ENCODE peak calls at places on chromosomes 12 and 14, in nine cellular contexts. S is PC-3, W is PC-9, M is Peyer's patch, P is heart right ventricle, E is MM.1S, Q is spleen, Y is GM12878, B is breast epithelium. K is an unnamed sample.

GRCh38 chr12:42284876-42285275 is 41.0 kb downstream of the ZCRB1 start:
- DNase-seq in P (no peak), Q (no peak), Y (no peak), S (peak; percentile 41), B (no peak), W (no peak), E (no peak), M (no peak), K (no peak)

GRCh38 chr14:84937044-84937443 is 592.9 kb upstream of the FLRT2 start:
- DNase-seq in B (no peak), S (no peak), Y (no peak), M (no peak), Q (no peak), P (no peak), W (no peak), E (no peak), K (no peak)

GRCh38 chr12:690466-690865 is 27.2 kb upstream of the NINJ2 start:
- DNase-seq in E (no peak), S (no peak), Y (no peak), B (no peak), Q (no peak), W (no peak), M (no peak), P (peak; percentile 19), K (no peak)

GRCh38 chr12:68280240-68280639 is 26.8 kb upstream of the IL22 start:
- DNase-seq in Q (no peak), B (no peak), S (no peak), P (no peak), W (no peak), M (no peak), E (no peak), Y (no peak), K (no peak)

GRCh38 chr12:99619389-99620158 is 28.0 kb upstream of the GARIN6 start:
- DNase-seq in E (peak; percentile 66), W (peak; percentile 36), Y (no peak), S (peak; percentile 72), P (no peak), B (no peak), Q (no peak), M (no peak), K (no peak)

GRCh38 chr12:116551952-116552749 is 7.0 kb upstream of the MAP1LC3B2 start:
- DNase-seq in S (peak; percentile 13), Y (no peak), B (no peak), E (no peak), P (no peak), W (no peak), Q (no peak), M (no peak), K (no peak)

GRCh38 chr12:16726879-16727278 is 120.9 kb upstream of the LMO3 start:
- DNase-seq in B (no peak), M (no peak), P (no peak), S (no peak), Q (no peak), W (no peak), E (no peak), Y (no peak), K (no peak)

GRCh38 chr12:80293347-80293746 is 150.7 kb upstream of the PTPRQ start:
- DNase-seq in E (peak; percentile 63), M (no peak), B (no peak), P (no peak), Y (peak; percentile 45), S (no peak), Q (no peak), W (no peak), K (no peak)

GRCh38 chr12:49187184-49187583 is 1.7 kb downstream of the TUBA1A start:
- DNase-seq in W (no peak), P (peak; percentile 78), E (no peak), B (no peak), S (no peak), Q (no peak), Y (no peak), M (no peak), K (no peak)

GRCh38 chr14:64790478-64790877 is 86.3 kb downstream of the PLEKHG3 start:
- DNase-seq in M (no peak), W (no peak), P (no peak), B (no peak), E (no peak), S (no peak), Y (no peak), Q (no peak), K (no peak)

GRCh38 chr14:99755629-99756603 is 37.3 kb upstream of the EML1 start:
- DNase-seq in P (peak; percentile 83), Q (peak; percentile 84), S (peak; percentile 86), E (no peak), B (no peak), M (peak; percentile 58), W (peak; percentile 80), Y (no peak), K (peak; percentile 78)

GRCh38 chr12:48811454-48812090 is 6.7 kb upstream of the CACNB3 start:
- DNase-seq in Q (no peak), B (no peak), M (no peak), W (no peak), P (no peak), S (no peak), E (no peak), Y (no peak), K (no peak)

GRCh38 chr14:77301103-77301502 is 19.6 kb downstream of the POMT2 start:
- DNase-seq in Q (peak; percentile 85), P (peak; percentile 69), E (no peak), W (no peak), B (peak; percentile 83), M (peak; percentile 82), Y (no peak), S (peak; percentile 88), K (peak; percentile 74)

GRCh38 chr14:22664261-22664660 is 20.1 kb upstream of the OR6J1 start:
- DNase-seq in W (peak; percentile 33), M (no peak), Y (no peak), S (no peak), B (no peak), Q (no peak), E (no peak), P (no peak), K (no peak)

GRCh38 chr12:128109636-128110035 is 157.3 kb upstream of the TMEM132C start:
- DNase-seq in S (no peak), P (no peak), M (no peak), B (no peak), E (no peak), Y (no peak), Q (no peak), W (no peak), K (no peak)

GRCh38 chr14:99072956-99073355 is 199.0 kb downstream of the BCL11B start:
- DNase-seq in Y (no peak), W (no peak), P (no peak), Q (no peak), B (no peak), E (no peak), M (no peak), S (no peak), K (no peak)

GRCh38 chr12:94174576-94174975 is 26.2 kb downstream of the PLXNC1 start:
- DNase-seq in S (no peak), Q (peak; percentile 89), Y (no peak), M (no peak), P (no peak), W (no peak), B (no peak), E (peak; percentile 51), K (no peak)

GRCh38 chr12:47808574-47809380 is 10.9 kb downstream of the HDAC7 start:
- DNase-seq in E (peak; percentile 76), Q (no peak), Y (no peak), P (no peak), S (peak; percentile 35), W (no peak), B (no peak), M (no peak), K (no peak)

GRCh38 chr12:53612978-53613377 is 13.2 kb downstream of the ATF7 start:
- DNase-seq in E (peak; percentile 17), S (no peak), B (no peak), W (no peak), M (no peak), P (no peak), Q (no peak), Y (no peak), K (no peak)
- TF ChIP-seq CTCF in E (no peak), S (no peak), B (no peak), W (no peak), M (no peak), P (no peak), Q (no peak), Y (no peak), K (no peak)

GRCh38 chr14:91378945-91379932 is 38.4 kb downstream of the CCDC88C start:
- DNase-seq in B (no peak), P (no peak), W (peak; percentile 75), Y (no peak), S (peak; percentile 18), Q (no peak), M (no peak), E (no peak), K (no peak)
- H3K4me1 ChIP-seq in B (no peaks in the 10 kb centered on the region), P (peaks cover 54% of the 10 kb centered on the region), W (peaks cover 46% of the 10 kb centered on the region), Y (peaks cover 93% of the 10 kb centered on the region), S (peaks cover 41% of the 10 kb centered on the region), Q (peaks cover 96% of the 10 kb centered on the region), M (no peaks in the 10 kb centered on the region), E (peaks cover 92% of the 10 kb centered on the region), K (no peaks in the 10 kb centered on the region)

GRCh38 chr12:105986779-105987686 is 151.7 kb downstream of the NUAK1 start:
- DNase-seq in M (no peak), Y (no peak), W (peak; percentile 54), B (no peak), E (peak; percentile 55), Q (no peak), S (no peak), P (no peak), K (no peak)
- H3K27me3 ChIP-seq in M (no peaks in the 10 kb centered on the region), Y (no peaks in the 10 kb centered on the region), W (no peaks in the 10 kb centered on the region), B (no peaks in the 10 kb centered on the region), E (no peaks in the 10 kb centered on the region), Q (peaks cover 4% of the 10 kb centered on the region), S (peaks cover 4% of the 10 kb centered on the region), P (no peaks in the 10 kb centered on the region), K (no peaks in the 10 kb centered on the region)

GRCh38 chr12:96061323-96061722 is 25.9 kb upstream of the LTA4H start:
- DNase-seq in Q (no peak), B (no peak), Y (no peak), S (no peak), E (no peak), W (no peak), M (no peak), P (no peak), K (no peak)

GRCh38 chr12:96061864-96062453 is 26.6 kb upstream of the LTA4H start:
- DNase-seq in P (peak; percentile 80), B (peak; percentile 61), Q (peak; percentile 83), Y (peak; percentile 79), W (peak; percentile 69), M (peak; percentile 64), E (peak; percentile 87), S (peak; percentile 89), K (no peak)

GRCh38 chr12:96064266-96064665 is 28.9 kb upstream of the LTA4H start:
- DNase-seq in W (no peak), B (no peak), P (no peak), E (no peak), Y (no peak), Q (no peak), S (no peak), M (no peak), K (no peak)

GRCh38 chr12:96064966-96065365 is 29.6 kb upstream of the LTA4H start:
- DNase-seq in Q (no peak), Y (no peak), B (no peak), S (no peak), M (no peak), W (no peak), P (no peak), E (no peak), K (no peak)

DNA sequence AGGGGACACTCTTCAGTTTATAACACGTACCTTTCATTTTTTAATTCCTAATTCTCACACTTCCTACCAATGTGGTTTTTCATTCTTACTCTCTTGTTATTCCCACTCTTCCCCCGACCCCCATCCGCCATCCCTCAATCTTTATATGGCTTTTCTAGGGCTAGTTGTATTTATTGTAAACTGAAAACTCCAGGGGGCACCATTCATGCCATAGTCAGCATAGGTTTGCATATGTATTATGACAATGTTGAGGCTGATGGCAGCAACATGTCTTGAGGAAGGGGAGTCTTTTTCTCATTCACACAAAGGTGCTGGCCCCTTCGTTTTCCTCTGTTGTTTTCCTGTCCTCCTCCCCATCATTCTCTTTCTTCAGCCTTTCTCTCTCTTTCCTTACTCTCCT is 27.7 kb upstream of the LTA4H start:
- DNase-seq in Q (no peak), P (no peak), B (no peak), M (no peak), S (peak; percentile 40), W (no peak), E (peak; percentile 24), Y (no peak), K (no peak)
- TF ChIP-seq CTCF in Q (peak; percentile 18), P (peak; percentile 18), B (no peak), M (no peak), S (peak; percentile 47), W (peak; percentile 17), E (peak; percentile 32), Y (no peak), K (no peak)

K was measured in ascending aorta.